ENCODE peak calls at places on chromosomes 13 and 19, in four cellular contexts. M is A549, S is WERI-Rb-1, L is fibroblast of mammary gland. C is an unnamed sample.
A peak's percentile ranks its signal among the peaks of the same experiment; 100 is the strongest.

GRCh38 chr19:39670998-39671397 is 15.3 kb downstream of the LGALS16 start:
- DNase-seq in M (no peak), L (no peak), S (no peak), C (no peak)

GRCh38 chr19:47389150-47389556 is 30.2 kb downstream of the MEIS3 start:
- DNase-seq in S (no peak), L (no peak), M (peak; percentile 55), C (no peak)

GRCh38 chr13:19959141-19959830 is 759 bp downstream of the ZMYM2 start:
- DNase-seq in S (peak; percentile 70), M (peak; percentile 35), L (peak; percentile 29), C (peak; percentile 67)

GRCh38 chr19:57171551-57172081 is 4.3 kb upstream of the DUXA start:
- DNase-seq in S (peak; percentile 36), M (no peak), L (peak; percentile 17), C (peak; percentile 89)

GRCh38 chr19:49368711-49369358 is 5.2 kb downstream of the DKKL1 start:
- DNase-seq in S (no peak), L (no peak), M (no peak), C (no peak)

GRCh38 chr13:113661506-113661905 is 3.5 kb upstream of the ATP4B start:
- DNase-seq in S (no peak), L (no peak), M (no peak), C (no peak)

GRCh38 chr19:782195-783043 is 14.8 kb upstream of the PTBP1 start:
- DNase-seq in M (peak; percentile 91), L (no peak), S (no peak), C (peak; percentile 90)

GRCh38 chr19:52897149-52897935 is at the start of gene ZNF320:
- DNase-seq in M (no peak), S (peak; percentile 96), L (peak; percentile 91), C (peak; percentile 97)

GRCh38 chr13:100394005-100394695 is 194.4 kb downstream of the GGACT start:
- DNase-seq in M (peak; percentile 9), L (peak; percentile 98), S (no peak), C (no peak)

GRCh38 chr13:96075953-96076543 is 13.9 kb upstream of the HS6ST3 start:
- DNase-seq in M (no peak), S (no peak), L (peak; percentile 25), C (no peak)

GRCh38 chr13:63435668-63436275 is 2020.1 kb upstream of the PCDH20 start:
- DNase-seq in M (peak; percentile 68), L (peak; percentile 99), S (no peak), C (no peak)

GRCh38 chr19:49594157-49595005 is 3.4 kb downstream of the PRR12 start:
- DNase-seq in S (no peak), M (no peak), L (no peak), C (peak; percentile 46)

GRCh38 chr19:6577410-6578125 is 13.4 kb downstream of the CD70 start:
- DNase-seq in L (peak; percentile 30), M (peak; percentile 66), S (peak; percentile 78), C (no peak)

GRCh38 chr19:13803038-13803437 is 7.8 kb downstream of the ZSWIM4 start:
- DNase-seq in L (no peak), S (no peak), M (no peak), C (peak; percentile 35)

GRCh38 chr19:17121736-17122293 is 46.2 kb downstream of the MYO9B start:
- DNase-seq in S (no peak), M (no peak), L (peak; percentile 70), C (no peak)

GRCh38 chr19:2115324-2115723 is 18.6 kb downstream of the IZUMO4 start:
- DNase-seq in L (no peak), M (no peak), S (no peak), C (no peak)

GRCh38 chr19:2117215-2117960 is 20.7 kb downstream of the IZUMO4 start:
- DNase-seq in L (no peak), M (no peak), S (no peak), C (no peak)

GRCh38 chr19:2114821-2115220 is 18.1 kb downstream of the IZUMO4 start:
- DNase-seq in S (no peak), M (no peak), L (no peak), C (no peak)

GRCh38 chr19:2115911-2116426 is 19.3 kb downstream of the IZUMO4 start:
- DNase-seq in M (no peak), L (no peak), S (no peak), C (no peak)

GRCh38 chr19:2116507-2116906 is 19.8 kb downstream of the IZUMO4 start:
- DNase-seq in M (no peak), S (no peak), L (no peak), C (no peak)
- H3K4me3 ChIP-seq in M (no peak overlapping the region), S (no peak overlapping the region), L (no peak overlapping the region), C (no peak overlapping the region)

GRCh38 chr13:26475176-26476110 is 82.0 kb upstream of the WASF3 start:
- DNase-seq in S (peak; percentile 5), L (no peak), M (no peak), C (peak; percentile 69)
- H3K4me3 ChIP-seq in S (no peak overlapping the region), L (peak overlapping the region; percentile 31), M (no peak overlapping the region), C (peak overlapping the region; percentile 21)

GRCh38 chr19:18438331-18439024 is 545 bp upstream of the ISYNA1 start:
- DNase-seq in M (no peak), L (no peak), S (peak; percentile 63), C (peak; percentile 91)
- H3K4me3 ChIP-seq in M (peak overlapping the region; percentile 76), L (no peak overlapping the region), S (peak overlapping the region; percentile 95), C (peak overlapping the region; percentile 97)

GRCh38 chr13:102234618-102235017 is 167.2 kb downstream of the FGF14 start:
- DNase-seq in M (no peak), L (peak; percentile 24), S (no peak), C (no peak)
- H3K4me3 ChIP-seq in M (no peak overlapping the region), L (no peak overlapping the region), S (no peak overlapping the region), C (no peak overlapping the region)

DNA sequence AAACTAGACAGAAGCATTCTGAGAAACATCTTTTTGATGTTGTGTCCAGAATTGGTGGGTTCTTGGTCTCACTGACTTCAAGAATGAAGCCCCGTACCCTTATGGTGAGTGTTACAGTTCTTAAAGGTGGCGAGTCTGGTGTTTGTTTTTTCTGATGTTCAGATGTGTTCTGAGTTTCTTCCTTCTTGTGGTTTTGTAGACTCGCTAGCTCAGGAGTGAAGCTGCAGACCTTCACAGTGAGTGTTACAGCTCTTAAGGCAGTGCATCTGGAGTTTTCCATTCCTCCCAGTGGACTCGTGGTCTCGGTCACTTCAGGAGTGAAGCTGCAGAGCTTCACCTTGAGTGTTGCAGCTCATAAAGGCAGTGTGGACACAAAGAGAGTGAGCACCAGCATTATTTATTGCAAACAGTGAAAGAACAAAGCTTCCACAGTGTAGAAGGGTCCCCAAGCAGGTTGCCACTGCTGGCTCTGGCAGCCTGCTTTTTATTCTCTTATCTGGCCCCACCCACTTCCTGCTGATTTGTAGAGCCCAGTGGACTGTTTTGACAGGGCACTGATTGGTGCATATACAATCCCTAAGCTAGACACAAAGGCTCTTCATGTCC is 1820.8 kb downstream of the UQCRFS1 start:
- DNase-seq in L (no peak), S (no peak), M (no peak), C (no peak)
- H3K4me3 ChIP-seq in L (no peak overlapping the region), S (no peak overlapping the region), M (no peak overlapping the region), C (no peak overlapping the region)

GRCh38 chr19:55632463-55632834 is 8.1 kb upstream of the ZNF784 start:
- DNase-seq in L (peak; percentile 97), M (peak; percentile 99), S (peak; percentile 93), C (peak; percentile 79)
- H3K4me3 ChIP-seq in L (no peak overlapping the region), M (no peak overlapping the region), S (no peak overlapping the region), C (no peak overlapping the region)

GRCh38 chr13:87677043-87677333 is 5.8 kb downstream of the SLITRK5 start:
- DNase-seq in L (no peak), M (no peak), S (no peak), C (no peak)

GRCh38 chr13:87676254-87677042 is 5.3 kb downstream of the SLITRK5 start:
- DNase-seq in S (no peak), L (no peak), M (no peak), C (peak; percentile 12)

GRCh38 chr13:87675851-87676250 is 4.7 kb downstream of the SLITRK5 start:
- DNase-seq in S (no peak), L (no peak), M (no peak), C (no peak)

GRCh38 chr13:87671824-87672603 is 843 bp downstream of the SLITRK5 start:
- DNase-seq in M (no peak), L (no peak), S (peak; percentile 62), C (peak; percentile 78)

GRCh38 chr13:87674143-87674772 is 3.1 kb downstream of the SLITRK5 start:
- DNase-seq in M (no peak), S (no peak), L (no peak), C (peak; percentile 4)
- H3K4me3 ChIP-seq in M (no peak overlapping the region), S (no peak overlapping the region), L (no peak overlapping the region), C (peak overlapping the region; percentile 70)